ENCODE peak calls at places on chromosomes 7 and 10, in nine cellular contexts. V, R, S, J, I, W, H, G and C are unnamed samples.

GRCh38 chr7:114007391-114007790 is 88.6 kb upstream of the PPP1R3A start:
- DNase-seq in J (no peak), V (no peak), H (no peak), R (no peak), I (no peak), S (no peak), W (no peak), G (no peak), C (no peak)

GRCh38 chr7:115793958-115794702 is 236.4 kb downstream of the TFEC start:
- DNase-seq in G (no peak), H (no peak), I (no peak), R (no peak), V (no peak), S (no peak), J (no peak), W (no peak), C (no peak)

GRCh38 chr7:39510738-39511372 is 55.3 kb upstream of the YAE1 start:
- DNase-seq in R (peak), I (no peak), H (no peak), G (peak), V (no peak), W (no peak), J (no peak), S (no peak), C (no peak)

GRCh38 chr7:15515201-15515777 is 46.5 kb downstream of the AGMO start:
- DNase-seq in V (no peak), G (no peak), S (no peak), J (no peak), I (no peak), R (no peak), W (no peak), H (no peak), C (no peak)

GRCh38 chr10:103651783-103652476 is 158.4 kb downstream of the NEURL1 start:
- DNase-seq in I (no peak), G (no peak), W (peak), J (no peak), R (no peak), H (no peak), S (no peak), V (peak), C (no peak)

GRCh38 chr7:69781412-69781846 is 183.2 kb downstream of the AUTS2 start:
- DNase-seq in G (peak), R (no peak), J (no peak), W (peak), H (no peak), S (no peak), I (no peak), V (no peak), C (no peak)

GRCh38 chr7:44673771-44674170 is 67.3 kb downstream of the OGDH start:
- DNase-seq in W (no peak), V (no peak), R (no peak), I (no peak), J (no peak), H (no peak), G (no peak), S (no peak), C (no peak)

GRCh38 chr7:7857143-7857583 is 111.4 kb upstream of the GLCCI1 start:
- DNase-seq in J (no peak), H (no peak), S (no peak), R (no peak), G (no peak), V (no peak), W (no peak), I (no peak), C (no peak)

GRCh38 chr10:51900180-51900579 is 200.8 kb upstream of the CSTF2T start:
- DNase-seq in W (no peak), R (no peak), S (no peak), V (no peak), H (no peak), J (no peak), I (no peak), G (no peak), C (no peak)

GRCh38 chr7:46715579-46715978 is 794.5 kb upstream of the IGFBP3 start:
- DNase-seq in R (no peak), H (no peak), I (no peak), V (no peak), S (no peak), G (no peak), J (no peak), W (no peak), C (no peak)

GRCh38 chr7:15751191-15751701 is 64.8 kb upstream of the MEOX2 start:
- DNase-seq in G (no peak), R (no peak), S (no peak), J (peak), I (no peak), W (no peak), H (no peak), V (no peak), C (no peak)

GRCh38 chr7:88361357-88361756 is 54.7 kb upstream of the STEAP4 start:
- DNase-seq in G (no peak), J (no peak), V (no peak), H (no peak), I (no peak), S (no peak), R (no peak), W (no peak), C (no peak)

GRCh38 chr7:88344956-88345832 is 38.5 kb upstream of the STEAP4 start:
- DNase-seq in I (no peak), J (no peak), R (peak), H (no peak), G (peak), W (peak), V (peak), S (peak), C (peak)

GRCh38 chr10:69456880-69457693 is 5.8 kb downstream of the TSPAN15 start:
- DNase-seq in V (no peak), J (no peak), R (peak), S (no peak), G (peak), I (no peak), H (peak), W (no peak), C (no peak)

GRCh38 chr7:101630591-101630990 is 1.5 kb upstream of the MYL10 start:
- DNase-seq in R (no peak), V (no peak), W (no peak), J (no peak), G (peak), S (no peak), H (peak), I (no peak), C (no peak)

GRCh38 chr10:121823993-121824463 is 103.8 kb downstream of the ATE1 start:
- DNase-seq in H (no peak), V (no peak), R (no peak), W (no peak), G (peak), I (no peak), S (no peak), J (no peak), C (no peak)